ENCODE peak calls at places on chromosomes 3 and 15, in five cellular contexts. X, E, J, M and R are unnamed samples.

GRCh38 chr15:92832992-92833438 is 67.1 kb upstream of the CHD2 start:
- DNase-seq in X (no peak), E (no peak), J (no peak), M (no peak), R (no peak)

GRCh38 chr3:119295816-119296484 is 1.8 kb downstream of the ARHGAP31 start:
- DNase-seq in X (no peak), E (no peak), J (no peak), M (no peak), R (no peak)

GRCh38 chr15:92611995-92612745 is 43.4 kb downstream of the FAM174B start:
- DNase-seq in X (no peak), E (no peak), J (no peak), M (no peak), R (no peak)

GRCh38 chr3:27392950-27393679 is 23.9 kb upstream of the NEK10 start:
- DNase-seq in X (no peak), E (no peak), J (no peak), M (no peak), R (no peak)

GRCh38 chr3:129424185-129424841 is 4.1 kb downstream of the EFCAB12 start:
- DNase-seq in X (no peak), E (no peak), J (peak), M (no peak), R (no peak)

GRCh38 chr3:72185549-72186484 is 400.9 kb upstream of the PROK2 start:
- DNase-seq in X (peak), E (peak), J (no peak), M (no peak), R (no peak)

GRCh38 chr3:164004205-164004604 is 1074.1 kb downstream of the SI start:
- DNase-seq in X (peak), E (no peak), J (no peak), M (peak), R (no peak)

GRCh38 chr3:185677146-185677829 is 91.2 kb downstream of the SENP2 start:
- DNase-seq in X (no peak), E (peak), J (no peak), M (no peak), R (no peak)

GRCh38 chr3:85068911-85069310 is 110.1 kb downstream of the CADM2 start:
- DNase-seq in X (no peak), E (no peak), J (no peak), M (no peak), R (no peak)

GRCh38 chr3:62870321-62870720 is 4.9 kb downstream of the CADPS start:
- DNase-seq in X (no peak), E (no peak), J (no peak), M (no peak), R (no peak)

GRCh38 chr3:126313580-126314304 is 43.5 kb downstream of the KLF15 start:
- DNase-seq in X (no peak), E (no peak), J (no peak), M (peak), R (no peak)

GRCh38 chr15:91694829-91695205 is 158.7 kb upstream of the SLCO3A1 start:
- DNase-seq in X (no peak), E (no peak), J (no peak), M (no peak), R (no peak)

GRCh38 chr15:39092354-39092753 is 488.5 kb upstream of the THBS1 start:
- DNase-seq in X (no peak), E (no peak), J (no peak), M (peak), R (no peak)

GRCh38 chr3:107650788-107651187 is 128.0 kb downstream of the BBX start:
- DNase-seq in X (no peak), E (no peak), J (no peak), M (no peak), R (no peak)

GRCh38 chr15:95826831-95827230 is 503.7 kb upstream of the NR2F2 start:
- DNase-seq in X (no peak), E (no peak), J (no peak), M (no peak), R (no peak)
- TF ChIP-seq CTCF in X (no peak), E (peak), J (no peak), M (no peak), R (peak)

GRCh38 chr3:51967384-51968174 is at the start of gene PCBP4:
- DNase-seq in X (peak), E (no peak), J (peak), M (no peak), R (no peak)

GRCh38 chr3:51966941-51967383 is 292 bp downstream of the PCBP4 start:
- DNase-seq in X (no peak), E (no peak), J (no peak), M (no peak), R (no peak)

GRCh38 chr3:51968175-51968681 is 974 bp upstream of the PCBP4 start:
- DNase-seq in X (peak), E (no peak), J (no peak), M (no peak), R (no peak)

GRCh38 chr3:51966016-51966415 is 1.2 kb downstream of the PCBP4 start:
- DNase-seq in X (no peak), E (no peak), J (no peak), M (no peak), R (no peak)

DNA sequence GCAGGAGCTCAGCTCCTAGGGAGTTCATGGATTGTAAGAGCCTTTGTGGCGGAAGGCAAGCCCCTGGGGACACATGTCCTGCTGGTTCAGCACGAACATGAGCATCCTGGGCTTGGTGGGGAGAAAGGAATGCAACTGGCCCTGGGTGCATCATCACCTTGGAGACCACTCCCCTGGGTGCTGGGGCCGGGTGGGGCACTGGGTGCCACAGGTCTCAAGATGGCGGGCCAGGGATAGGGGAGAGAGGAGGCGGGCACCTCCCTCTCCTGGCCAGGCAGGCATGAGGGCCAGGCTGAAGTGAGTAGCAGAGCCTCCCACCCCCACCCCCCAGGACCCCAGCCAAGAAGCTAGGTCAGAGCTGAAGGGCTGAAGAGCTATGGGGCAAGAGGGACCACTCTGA is 768 bp downstream of the PCBP4 start:
- DNase-seq in X (peak), E (no peak), J (no peak), M (no peak), R (no peak)
- TF ChIP-seq CTCF in X (no peak), E (no peak), J (no peak), M (no peak), R (no peak)

GRCh38 chr3:44024194-44024593 is 217.5 kb upstream of the TOPAZ1 start:
- DNase-seq in X (no peak), E (no peak), J (no peak), M (no peak), R (no peak)
- TF ChIP-seq CTCF in X (no peak), E (no peak), J (no peak), M (no peak), R (no peak)

DNA sequence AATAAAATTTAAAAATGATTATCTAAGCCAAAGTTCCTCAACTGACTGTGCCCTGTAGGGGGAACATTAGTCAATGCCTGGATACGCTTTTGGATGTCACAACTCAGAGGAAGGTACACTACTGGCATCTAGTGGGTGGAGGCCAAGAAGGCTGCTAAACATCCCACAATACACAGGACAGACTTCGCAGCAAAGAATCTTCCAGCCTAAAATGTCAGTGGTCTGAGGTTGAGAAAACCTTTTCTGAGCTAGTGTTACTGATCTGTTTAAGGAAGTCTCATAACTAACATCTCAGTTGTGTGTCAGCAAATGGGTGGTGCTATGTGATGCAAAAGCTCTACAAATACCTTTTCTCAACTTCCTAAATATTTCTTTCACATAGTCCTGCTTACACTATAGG is 20.9 kb upstream of the LDHAL6B start:
- DNase-seq in X (no peak), E (no peak), J (no peak), M (no peak), R (no peak)
- TF ChIP-seq CTCF in X (no peak), E (peak), J (no peak), M (no peak), R (no peak)

DNA sequence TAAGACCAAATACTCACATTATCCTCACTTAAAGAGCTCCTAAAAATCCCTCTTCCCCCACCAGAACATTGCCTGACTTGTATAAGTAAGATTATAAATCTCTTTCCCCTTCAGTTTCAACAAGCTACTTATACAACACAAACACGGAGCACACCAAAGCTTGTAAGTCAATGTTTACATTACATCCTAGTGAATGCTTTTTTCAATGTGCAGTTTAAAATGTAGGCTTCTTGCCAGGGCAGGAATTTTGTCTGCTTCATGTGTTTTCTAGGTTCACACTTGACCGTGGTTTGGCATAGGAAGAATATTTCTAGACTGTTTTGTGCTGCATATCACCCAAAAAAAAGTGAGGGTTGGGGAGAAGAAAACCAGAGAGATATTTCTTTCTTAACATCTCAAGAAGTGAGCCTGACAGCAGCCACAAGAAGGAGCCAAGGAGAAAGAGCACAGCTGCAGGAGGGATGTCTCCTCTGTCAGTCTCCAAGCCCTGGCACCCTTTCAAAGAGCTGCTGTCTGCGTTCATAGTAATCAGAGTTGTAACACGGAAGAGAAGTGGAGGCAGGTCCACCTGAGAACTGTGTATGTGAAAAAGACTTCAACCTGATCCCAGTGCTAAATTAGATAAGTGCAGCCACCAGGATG is 255.8 kb downstream of the MEIS2 start:
- DNase-seq in X (no peak), E (no peak), J (no peak), M (no peak), R (no peak)
- TF ChIP-seq CTCF in X (no peak), E (peak), J (no peak), M (no peak), R (peak)